ENCODE peak calls at places on chromosomes 12 and 14, in four cellular contexts. U, H, T and R are unnamed samples.

GRCh38 chr12:27524489-27524835 is 456 bp downstream of the PPFIBP1 start:
- DNase-seq in U (no peak), H (no peak), T (no peak), R (no peak)

GRCh38 chr14:30227871-30228270 is 300.2 kb upstream of the PRKD1 start:
- DNase-seq in U (no peak), H (no peak), T (peak), R (no peak)

GRCh38 chr14:105045710-105046326 is 19.4 kb downstream of the GPR132 start:
- DNase-seq in U (peak), T (peak), H (peak), R (no peak)

GRCh38 chr12:93848453-93849120 is 171.4 kb downstream of the CRADD start:
- DNase-seq in H (no peak), T (no peak), U (no peak), R (no peak)

GRCh38 chr12:18897816-18898215 is 159.9 kb downstream of the CAPZA3 start:
- DNase-seq in U (no peak), H (no peak), T (no peak), R (no peak)

GRCh38 chr14:64213853-64214570 is 80.2 kb downstream of the ESR2 start:
- DNase-seq in T (no peak), H (peak), U (no peak), R (no peak)

GRCh38 chr12:116264525-116265070 is 12.9 kb downstream of the MED13L start:
- DNase-seq in H (no peak), T (no peak), U (no peak), R (no peak)

GRCh38 chr12:48765753-48766162 is 23.1 kb downstream of the ADCY6 start:
- DNase-seq in U (no peak), H (no peak), T (no peak), R (no peak)

GRCh38 chr14:24310666-24311604 is at the start of gene LTB4R:
- DNase-seq in H (no peak), T (no peak), U (no peak), R (no peak)
- H3K4me3 ChIP-seq in H (no peak), T (peak), U (no peak), R (peak)

GRCh38 chr14:20866963-20867362 is 24.2 kb upstream of the RNASE3 start:
- DNase-seq in U (peak), H (peak), T (no peak), R (no peak)
- TF ChIP-seq CTCF in U (peak), H (peak), T (no peak), R (peak)

GRCh38 chr14:99233222-99234035 is 38.6 kb downstream of the BCL11B start:
- DNase-seq in U (no peak), T (no peak), H (no peak), R (no peak)

GRCh38 chr14:99230271-99231141 is 41.5 kb downstream of the BCL11B start:
- DNase-seq in U (no peak), T (no peak), H (no peak), R (no peak)

GRCh38 chr14:99232406-99233214 is 39.4 kb downstream of the BCL11B start:
- DNase-seq in H (no peak), U (no peak), T (no peak), R (no peak)

GRCh38 chr14:99231181-99231849 is 40.7 kb downstream of the BCL11B start:
- DNase-seq in U (no peak), T (no peak), H (no peak), R (no peak)

GRCh38 chr14:99231850-99232401 is 40.1 kb downstream of the BCL11B start:
- DNase-seq in H (peak), U (peak), T (no peak), R (no peak)
- H3K4me3 ChIP-seq in H (no peak), U (no peak), T (no peak), R (no peak)

GRCh38 chr14:91573894-91574837 is 64.1 kb upstream of the PPP4R3A start:
- DNase-seq in H (peak), U (peak), T (peak), R (peak)
- TF ChIP-seq CTCF in H (no peak), U (no peak), T (peak), R (no peak)

GRCh38 chr14:37198907-37199306 is 1.2 kb downstream of the MIPOL1 start:
- DNase-seq in H (no peak), T (no peak), U (no peak), R (no peak)
- H3K4me3 ChIP-seq in H (no peak), T (peak), U (peak), R (peak)

GRCh38 chr12:130018614-130019013 is 114.8 kb upstream of the TMEM132D start:
- DNase-seq in U (no peak), T (no peak), H (no peak), R (no peak)

GRCh38 chr12:130017571-130018449 is 114.0 kb upstream of the TMEM132D start:
- DNase-seq in T (no peak), H (no peak), U (no peak), R (no peak)

GRCh38 chr12:130014485-130014807 is 110.6 kb upstream of the TMEM132D start:
- DNase-seq in H (no peak), U (no peak), T (no peak), R (no peak)

GRCh38 chr12:130016194-130016593 is 112.4 kb upstream of the TMEM132D start:
- DNase-seq in H (no peak), T (no peak), U (no peak), R (no peak)

DNA sequence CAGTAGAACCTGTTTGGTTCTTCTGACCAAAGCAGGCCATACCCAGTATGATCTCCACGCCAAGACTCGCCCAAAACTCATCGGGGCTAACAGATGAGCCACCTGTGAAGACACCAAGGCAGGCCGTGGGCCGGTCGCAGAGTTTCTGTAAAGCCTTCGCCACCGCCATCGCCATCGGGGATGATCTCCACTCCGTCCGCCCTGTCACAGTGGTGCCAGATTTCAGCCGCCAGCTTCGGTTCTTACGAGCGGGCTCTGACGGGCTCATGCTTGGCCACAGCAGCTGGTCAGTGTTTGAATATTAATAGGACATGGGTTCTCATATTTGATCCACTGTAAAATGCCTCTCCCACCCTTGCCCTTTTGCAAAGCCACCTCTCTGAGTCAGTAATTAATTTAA is 113.2 kb upstream of the TMEM132D start:
- DNase-seq in U (no peak), T (no peak), H (no peak), R (no peak)
- TF ChIP-seq CTCF in U (no peak), T (no peak), H (no peak), R (no peak)

GRCh38 chr12:64007853-64008252 is 163.4 kb downstream of the SRGAP1 start:
- DNase-seq in H (no peak), U (no peak), T (no peak), R (no peak)
- H3K4me3 ChIP-seq in H (no peak), U (no peak), T (no peak), R (no peak)

DNA sequence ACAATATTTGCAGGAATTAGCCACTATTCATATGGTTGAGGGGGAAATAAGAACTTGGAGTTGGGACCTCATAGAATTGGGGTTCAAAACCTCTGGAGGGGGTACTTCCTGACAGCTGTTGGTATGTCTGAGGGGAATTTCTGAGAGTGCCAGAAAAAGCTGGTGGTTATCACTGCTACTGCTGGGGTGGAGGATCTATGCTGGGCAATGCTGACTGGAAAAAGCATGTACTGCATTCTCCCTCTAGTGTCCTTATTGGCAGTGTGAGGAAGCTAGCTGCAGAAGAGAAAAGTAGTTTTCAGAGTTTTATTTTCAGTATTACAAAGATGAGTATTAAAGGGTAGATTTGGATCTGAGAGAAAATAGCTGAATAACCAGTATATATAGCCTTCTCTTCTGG is 88.8 kb downstream of the FUT8 start:
- DNase-seq in T (no peak), U (no peak), H (no peak), R (no peak)
- TF ChIP-seq CTCF in T (no peak), U (no peak), H (no peak), R (peak)

GRCh38 chr12:120116792-120117651 is 469 bp upstream of the RAB35 start:
- DNase-seq in H (peak), U (peak), T (peak), R (peak)

GRCh38 chr12:120115692-120116442 is 686 bp downstream of the RAB35 start:
- DNase-seq in U (peak), H (peak), T (no peak), R (no peak)

GRCh38 chr12:120117961-120118709 is 1.6 kb upstream of the RAB35 start:
- DNase-seq in T (no peak), U (no peak), H (no peak), R (no peak)

GRCh38 chr12:120116443-120116791 is at the start of gene RAB35:
- DNase-seq in U (no peak), H (no peak), T (no peak), R (no peak)

DNA sequence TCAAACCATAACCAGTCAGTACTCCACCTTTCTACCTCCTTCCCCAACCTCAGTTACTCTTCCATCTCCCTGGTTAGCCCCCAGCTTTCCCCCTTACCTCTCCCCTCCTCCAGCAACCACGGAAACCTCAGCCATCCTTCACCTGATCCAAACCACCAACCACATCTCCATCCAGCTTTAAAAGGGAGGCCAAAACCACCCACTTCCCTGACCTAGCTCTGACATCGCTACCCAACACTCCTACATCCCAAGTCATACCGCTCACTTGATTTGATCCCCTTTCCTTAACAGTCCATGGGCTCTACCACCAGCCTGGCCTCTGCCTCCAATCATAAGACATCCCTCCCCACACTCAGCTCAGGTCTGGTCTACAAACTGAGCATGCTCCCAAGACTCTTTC is 1.5 kb downstream of the RAB35 start:
- DNase-seq in H (no peak), U (no peak), T (no peak), R (no peak)
- H3K4me3 ChIP-seq in H (no peak), U (peak), T (peak), R (peak)

DNA sequence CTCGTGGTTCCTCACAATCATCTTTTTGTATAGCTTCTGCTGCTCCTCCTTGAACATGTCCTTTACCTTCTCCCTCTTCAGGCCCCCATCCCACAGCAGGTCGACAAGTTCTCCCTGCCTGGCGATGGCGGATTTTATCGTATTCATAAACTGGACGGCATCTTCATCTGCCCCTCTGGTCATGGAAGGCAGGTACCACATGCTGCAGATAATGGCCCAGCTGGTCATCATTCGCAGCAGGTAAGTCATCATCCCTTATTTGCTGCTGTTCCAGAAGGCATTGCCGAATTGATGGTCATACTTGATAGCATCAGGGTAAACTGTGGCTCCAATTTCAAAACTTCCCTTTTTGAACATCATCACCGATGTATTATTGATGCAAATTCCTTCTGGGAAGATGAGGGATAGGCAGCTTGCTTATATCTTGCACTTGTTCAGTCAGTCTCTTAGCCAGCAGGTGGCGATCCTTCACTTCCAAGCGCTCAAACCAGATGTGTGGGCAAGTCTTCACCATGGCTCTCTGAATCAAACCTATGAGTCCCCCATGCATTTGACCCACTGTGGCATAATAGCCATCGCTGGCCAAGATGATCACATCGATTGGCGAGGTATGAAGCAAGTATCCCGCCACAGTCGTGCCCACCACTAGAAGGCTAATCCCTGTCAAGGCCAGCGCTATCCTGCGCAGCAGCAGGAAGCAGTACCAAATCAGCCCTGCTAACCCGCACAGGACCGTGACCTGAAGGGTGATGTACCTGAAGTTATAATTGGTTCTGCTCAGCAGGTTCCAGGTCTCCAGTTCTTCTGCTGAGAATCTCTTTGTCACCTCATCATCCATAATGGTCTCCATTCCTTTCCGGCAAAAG is 381.5 kb upstream of the STXBP6 start:
- DNase-seq in T (no peak), U (no peak), H (peak), R (no peak)
- TF ChIP-seq CTCF in T (no peak), U (no peak), H (peak), R (no peak)